ENCODE peak calls at places on chromosomes 6 and 20, in four cellular contexts. F, Q, D and I are unnamed samples.

GRCh38 chr6:89582669-89583325 is 55.8 kb downstream of the LYRM2 start:
- DNase-seq in F (no peak), Q (no peak), D (no peak), I (peak)

GRCh38 chr6:39933669-39934059 is 598 bp downstream of the MOCS1 start:
- DNase-seq in Q (no peak), D (no peak), F (no peak), I (peak)

GRCh38 chr20:10502098-10502526 is 67.0 kb downstream of the SLX4IP start:
- DNase-seq in Q (no peak), D (no peak), F (no peak), I (no peak)

GRCh38 chr6:45923831-45924391 is 91.7 kb downstream of the CLIC5 start:
- DNase-seq in D (no peak), F (peak), Q (no peak), I (no peak)

GRCh38 chr6:5151955-5152401 is 66.8 kb downstream of the PPP1R3G start:
- DNase-seq in D (no peak), Q (no peak), F (peak), I (no peak)

GRCh38 chr20:35293303-35294292 is 1.4 kb upstream of the FAM83C start:
- DNase-seq in D (no peak), F (no peak), Q (no peak), I (no peak)

GRCh38 chr20:19885981-19886665 is 128.1 kb downstream of the RIN2 start:
- DNase-seq in Q (no peak), F (peak), D (peak), I (peak)

GRCh38 chr20:2603816-2604505 is 48.5 kb upstream of the NOP56 start:
- DNase-seq in Q (no peak), D (no peak), F (no peak), I (no peak)

GRCh38 chr20:48694466-48694865 is 133.3 kb downstream of the PREX1 start:
- DNase-seq in F (no peak), Q (no peak), D (no peak), I (no peak)

GRCh38 chr6:7532232-7532631 is 9.2 kb upstream of the DSP start:
- DNase-seq in D (no peak), Q (no peak), F (no peak), I (peak)

GRCh38 chr6:54085526-54085925 is 25.7 kb upstream of the MLIP start:
- DNase-seq in D (no peak), Q (no peak), F (peak), I (peak)

GRCh38 chr20:3658019-3658707 is 5.0 kb downstream of the GFRA4 start:
- DNase-seq in Q (no peak), D (peak), F (no peak), I (no peak)

GRCh38 chr20:38893485-38894090 is 32.6 kb upstream of the FAM83D start:
- DNase-seq in F (peak), Q (peak), D (peak), I (peak)

GRCh38 chr6:88295663-88296062 is 129.5 kb upstream of the CNR1 start:
- DNase-seq in Q (no peak), F (no peak), D (no peak), I (no peak)

GRCh38 chr6:147549531-147549930 is 41.0 kb downstream of the SAMD5 start:
- DNase-seq in F (peak), D (no peak), Q (no peak), I (no peak)

GRCh38 chr6:84356907-84357306 is 129.5 kb upstream of the CEP162 start:
- DNase-seq in F (no peak), Q (no peak), D (no peak), I (no peak)

GRCh38 chr6:16168121-16168520 is 39.2 kb downstream of the MYLIP start:
- DNase-seq in F (no peak), D (no peak), Q (no peak), I (no peak)
- H2BK5ac ChIP-seq in F (no peak), D (no peak), Q (no peak), I (no peak)

GRCh38 chr6:30891816-30892553 is 7.7 kb downstream of the DDR1 start:
- DNase-seq in F (no peak), Q (no peak), D (peak), I (no peak)

GRCh38 chr6:30891450-30891723 is 7.1 kb downstream of the DDR1 start:
- DNase-seq in D (peak), Q (no peak), F (no peak), I (no peak)

GRCh38 chr6:30889921-30890645 is 5.8 kb downstream of the DDR1 start:
- DNase-seq in F (no peak), D (peak), Q (no peak), I (no peak)

GRCh38 chr6:30889138-30889885 is 5.0 kb downstream of the DDR1 start:
- DNase-seq in Q (no peak), F (no peak), D (peak), I (no peak)

GRCh38 chr6:30890646-30891449 is 6.5 kb downstream of the DDR1 start:
- DNase-seq in F (no peak), Q (no peak), D (no peak), I (no peak)
- H4K5ac ChIP-seq in F (no peak), Q (no peak), D (no peak), I (no peak)

GRCh38 chr6:27893836-27894807 is 18.1 kb downstream of the OR2B2 start:
- DNase-seq in Q (no peak), F (peak), D (peak), I (peak)
- H2BK5ac ChIP-seq in Q (peak), F (peak), D (peak), I (peak)

GRCh38 chr6:168256940-168257339 is 62.6 kb downstream of the DACT2 start:
- DNase-seq in D (no peak), F (no peak), Q (no peak), I (no peak)

GRCh38 chr6:168255283-168255881 is 64.2 kb downstream of the DACT2 start:
- DNase-seq in D (no peak), Q (no peak), F (no peak), I (no peak)

GRCh38 chr6:168261234-168261633 is 58.3 kb downstream of the DACT2 start:
- DNase-seq in F (no peak), D (no peak), Q (no peak), I (no peak)

GRCh38 chr6:168260385-168260987 is 59.1 kb downstream of the DACT2 start:
- DNase-seq in Q (no peak), D (no peak), F (no peak), I (no peak)

DNA sequence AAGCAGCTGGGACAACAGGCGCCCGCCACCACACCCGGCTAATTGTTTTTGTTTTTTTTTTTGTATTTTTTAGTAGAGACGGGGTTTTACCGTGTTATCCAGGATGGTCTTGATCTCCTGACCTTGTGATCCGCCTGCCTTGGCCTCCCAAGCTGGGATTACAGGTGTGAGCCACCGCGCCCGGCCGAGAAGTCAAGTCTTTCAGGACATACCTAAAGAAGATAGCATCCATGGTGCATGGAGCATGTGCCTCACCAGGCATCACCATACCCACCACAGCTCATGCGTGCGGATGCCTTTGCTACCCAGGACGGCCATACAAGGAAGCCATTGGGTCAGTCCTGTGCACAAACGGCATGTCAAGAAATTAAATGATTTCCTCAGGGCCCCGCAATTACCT is 60.8 kb downstream of the DACT2 start:
- DNase-seq in F (no peak), Q (no peak), D (no peak), I (no peak)
- H4K5ac ChIP-seq in F (no peak), Q (no peak), D (no peak), I (no peak)

GRCh38 chr6:140230282-140230681 is 855.8 kb upstream of the CITED2 start:
- DNase-seq in D (no peak), Q (no peak), F (no peak), I (no peak)

GRCh38 chr6:140225587-140226438 is 851.4 kb upstream of the CITED2 start:
- DNase-seq in Q (no peak), F (peak), D (no peak), I (no peak)

GRCh38 chr6:140228491-140228890 is 854.0 kb upstream of the CITED2 start:
- DNase-seq in Q (no peak), F (no peak), D (no peak), I (no peak)

DNA sequence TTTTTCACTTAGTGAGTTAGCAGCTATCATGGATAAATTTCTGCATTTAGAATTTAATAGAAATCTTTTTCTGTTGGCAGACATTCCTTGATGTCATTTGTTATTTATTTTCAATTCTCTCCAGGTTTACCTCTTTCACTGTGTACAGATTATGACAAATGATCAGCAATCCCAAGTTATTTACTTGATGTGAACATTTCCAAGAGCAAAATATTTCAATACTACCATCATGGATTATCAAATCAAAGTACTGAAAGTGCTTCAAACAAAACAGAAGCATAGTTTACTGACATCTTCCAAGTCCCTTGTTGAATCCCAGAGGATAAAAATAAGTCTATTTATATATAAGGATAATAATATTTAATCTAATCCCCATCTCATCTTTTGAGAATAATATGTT is 852.2 kb upstream of the CITED2 start:
- DNase-seq in Q (no peak), F (no peak), D (no peak), I (no peak)
- H2BK5ac ChIP-seq in Q (no peak), F (no peak), D (no peak), I (no peak)

GRCh38 chr6:42860481-42860880 is 18.9 kb upstream of the RPL7L1 start:
- DNase-seq in Q (no peak), F (no peak), D (no peak), I (no peak)
- H4K5ac ChIP-seq in Q (no peak), F (no peak), D (no peak), I (no peak)